ENCODE peak calls at places on chromosomes 5 and 9, in six cellular contexts. J is hepatocyte, T is aorta, S is dorsolateral prefrontal cortex, F is breast epithelium, U is cardiac muscle cell. A is an unnamed sample.

GRCh38 chr9:100206899-100207298 is 107.9 kb downstream of the INVS start:
- DNase-seq in S (no peak), T (no peak), U (no peak), J (no peak), F (no peak), A (no peak)

GRCh38 chr5:128632264-128632663 is 94.2 kb upstream of the FBN2 start:
- DNase-seq in U (no peak), S (no peak), T (no peak), F (no peak), J (no peak), A (no peak)

GRCh38 chr5:153770066-153770465 is 268.6 kb downstream of the FAM114A2 start:
- DNase-seq in T (no peak), S (no peak), J (no peak), U (no peak), F (no peak), A (no peak)

GRCh38 chr9:35906923-35907699 is 1.1 kb downstream of the HRCT1 start:
- DNase-seq in U (no peak), J (peak), F (no peak), S (no peak), T (peak), A (peak)

GRCh38 chr9:16267336-16268036 is 603.0 kb downstream of the BNC2 start:
- DNase-seq in T (no peak), J (peak), U (no peak), S (no peak), F (no peak), A (no peak)

GRCh38 chr9:89793551-89793950 is 188.7 kb downstream of the GADD45G start:
- DNase-seq in F (no peak), U (no peak), J (no peak), S (no peak), T (no peak), A (peak)

GRCh38 chr5:112604741-112605390 is 132.8 kb upstream of the APC start:
- DNase-seq in S (no peak), F (no peak), J (peak), U (peak), T (no peak), A (no peak)

GRCh38 chr5:82356808-82357671 is 78.9 kb upstream of the RPS23 start:
- DNase-seq in S (no peak), F (no peak), U (no peak), T (peak), J (peak), A (peak)

GRCh38 chr5:139473105-139473504 is 2.3 kb downstream of the SMIM33 start:
- DNase-seq in S (no peak), U (peak), T (no peak), F (no peak), J (no peak), A (no peak)

GRCh38 chr5:64497390-64497789 is 8.4 kb upstream of the RGS7BP start:
- DNase-seq in T (no peak), U (no peak), F (no peak), J (peak), S (no peak), A (no peak)

GRCh38 chr9:129183495-129184308 is 5.6 kb upstream of the IER5L start:
- DNase-seq in U (no peak), J (peak), S (no peak), F (no peak), T (no peak), A (no peak)

GRCh38 chr5:14121552-14121951 is 21.6 kb upstream of the TRIO start:
- DNase-seq in J (no peak), U (no peak), F (no peak), T (no peak), S (no peak), A (no peak)

GRCh38 chr5:61328791-61329617 is 3.1 kb upstream of the ZSWIM6 start:
- DNase-seq in F (no peak), U (no peak), T (no peak), S (no peak), J (no peak), A (no peak)

GRCh38 chr5:88269222-88269771 is 652 bp upstream of the TMEM161B start:
- DNase-seq in S (no peak), J (peak), U (no peak), F (no peak), T (no peak), A (no peak)

GRCh38 chr9:85040806-85041575 is 371.5 kb downstream of the NTRK2 start:
- DNase-seq in S (peak), F (no peak), J (no peak), T (no peak), U (no peak), A (no peak)

GRCh38 chr5:142432369-142432863 is 107.6 kb upstream of the SPRY4 start:
- DNase-seq in T (no peak), U (no peak), J (no peak), S (no peak), F (no peak), A (no peak)

GRCh38 chr5:10509593-10509992 is 54.3 kb upstream of the ANKRD33B start:
- DNase-seq in T (no peak), S (no peak), F (no peak), J (no peak), U (no peak), A (no peak)

GRCh38 chr9:81182421-81182820 is 506.9 kb downstream of the TLE1 start:
- DNase-seq in T (no peak), U (no peak), F (no peak), J (peak), S (no peak), A (no peak)

GRCh38 chr9:18297532-18297872 is 176.5 kb upstream of the ADAMTSL1 start:
- DNase-seq in J (no peak), U (no peak), S (no peak), T (no peak), F (no peak), A (no peak)

GRCh38 chr9:121906074-121906520 is 187.0 kb downstream of the TTLL11 start:
- DNase-seq in S (no peak), J (no peak), U (no peak), T (no peak), F (no peak), A (no peak)

GRCh38 chr5:127298036-127298429 is 7.4 kb downstream of the MEGF10 start:
- DNase-seq in F (no peak), J (no peak), T (no peak), U (no peak), S (no peak), A (no peak)

GRCh38 chr5:59893436-59894227 is at the start of gene PDE4D:
- DNase-seq in S (peak), U (peak), T (peak), F (peak), J (peak), A (peak)

GRCh38 chr9:89802809-89803355 is 198.1 kb downstream of the GADD45G start:
- DNase-seq in F (peak), S (no peak), T (peak), U (no peak), J (peak), A (peak)

GRCh38 chr9:72464819-72465218 is 56.6 kb upstream of the TMC1 start:
- DNase-seq in T (no peak), F (no peak), S (no peak), U (no peak), J (no peak), A (no peak)

GRCh38 chr9:114110180-114110579 is 11.1 kb upstream of the KIF12 start:
- DNase-seq in F (no peak), J (no peak), T (no peak), U (no peak), S (no peak), A (no peak)

GRCh38 chr5:54608423-54609085 is 91.0 kb downstream of the SNX18 start:
- DNase-seq in J (no peak), T (no peak), F (no peak), S (no peak), U (no peak), A (no peak)

GRCh38 chr5:143148461-143149170 is 254.9 kb downstream of the NR3C1 start:
- DNase-seq in T (no peak), U (no peak), S (no peak), F (no peak), J (peak), A (no peak)

GRCh38 chr9:126056312-126057021 is 270.2 kb upstream of the MVB12B start:
- DNase-seq in T (no peak), F (no peak), U (no peak), S (no peak), J (no peak), A (no peak)

GRCh38 chr5:9519537-9519936 is 26.3 kb downstream of the SEMA5A start:
- DNase-seq in F (no peak), J (no peak), T (peak), S (no peak), U (no peak), A (no peak)

GRCh38 chr5:12522116-12522515 is 617.9 kb upstream of the CTNND2 start:
- DNase-seq in U (no peak), F (no peak), T (no peak), S (no peak), J (no peak), A (no peak)

GRCh38 chr5:177162379-177162778 is 28.8 kb downstream of the NSD1 start:
- DNase-seq in S (no peak), F (no peak), U (no peak), J (no peak), T (no peak), A (no peak)

GRCh38 chr5:40682431-40683017 is 2.8 kb downstream of the PTGER4 start:
- DNase-seq in J (no peak), S (no peak), U (no peak), T (no peak), F (no peak), A (no peak)

GRCh38 chr9:133956520-133957076 is 35.5 kb downstream of the VAV2 start:
- DNase-seq in F (no peak), S (no peak), J (peak), T (peak), U (no peak), A (no peak)

GRCh38 chr9:98450486-98450885 is 195.0 kb upstream of the TBC1D2 start:
- DNase-seq in T (no peak), U (no peak), F (no peak), J (no peak), S (no peak), A (no peak)

GRCh38 chr9:109447329-109448076 is 50.6 kb downstream of the PTPN3 start:
- DNase-seq in S (no peak), T (no peak), U (no peak), J (no peak), F (no peak), A (no peak)

GRCh38 chr9:95494416-95495371 is 22.1 kb downstream of the PTCH1 start:
- DNase-seq in J (peak), U (no peak), T (no peak), F (no peak), S (peak), A (no peak)

GRCh38 chr5:73454379-73455036 is 5.9 kb upstream of the FOXD1 start:
- DNase-seq in T (no peak), J (peak), U (peak), F (no peak), S (no peak), A (no peak)

GRCh38 chr5:142798099-142798768 is 28.1 kb downstream of the ARHGAP26 start:
- DNase-seq in T (peak), S (no peak), U (no peak), F (no peak), J (no peak), A (no peak)

DNA sequence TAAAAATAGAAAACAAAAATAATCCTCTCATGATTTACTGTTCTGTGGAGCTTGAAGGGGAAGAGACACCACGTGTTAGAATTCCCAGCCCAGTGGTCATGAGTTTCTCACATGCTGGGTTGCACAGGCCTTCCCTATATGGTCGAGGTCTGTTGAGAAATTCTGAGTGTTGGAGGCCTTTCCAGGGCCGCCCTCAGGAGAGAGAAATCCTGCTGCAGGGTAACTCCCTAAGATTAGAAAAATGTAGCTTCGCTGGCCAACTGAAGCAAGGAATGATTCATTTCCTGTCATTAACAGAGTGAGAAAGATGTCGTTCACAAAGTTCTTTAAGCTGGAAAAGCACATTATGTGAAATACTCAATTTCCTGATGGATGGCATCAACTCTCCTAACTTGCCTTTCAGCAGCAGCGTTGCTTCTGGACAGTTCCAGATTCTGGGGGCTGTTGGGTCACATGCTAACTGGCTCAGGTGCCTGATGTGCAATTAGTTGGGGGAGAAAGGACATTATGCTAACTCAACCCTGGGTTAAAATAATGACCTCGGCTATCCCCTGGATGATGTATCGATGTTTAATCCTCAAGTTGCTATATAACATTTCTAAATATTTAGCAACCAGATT is 104.8 kb upstream of the CD180 start:
- DNase-seq in F (no peak), J (peak), T (peak), S (no peak), U (no peak), A (peak)
- H3K27ac ChIP-seq in F (peak), J (peak), T (peak), S (no peak), U (no peak), A (peak)

GRCh38 chr5:148966348-148966747 is 96.5 kb downstream of the SH3TC2 start:
- DNase-seq in J (no peak), U (no peak), F (no peak), T (no peak), S (no peak), A (no peak)
- H3K27ac ChIP-seq in J (peak), U (no peak), F (peak), T (peak), S (no peak), A (peak)

GRCh38 chr9:136022731-136023400 is 61.7 kb upstream of the UBAC1 start:
- DNase-seq in S (no peak), T (no peak), F (peak), J (no peak), U (no peak), A (no peak)
- H3K27ac ChIP-seq in S (no peak), T (no peak), F (no peak), J (no peak), U (no peak), A (no peak)

GRCh38 chr5:32027093-32027716 is 146.9 kb downstream of the GOLPH3 start:
- DNase-seq in U (no peak), F (no peak), J (no peak), T (no peak), S (peak), A (no peak)
- H3K27ac ChIP-seq in U (no peak), F (peak), J (peak), T (peak), S (peak), A (peak)

DNA sequence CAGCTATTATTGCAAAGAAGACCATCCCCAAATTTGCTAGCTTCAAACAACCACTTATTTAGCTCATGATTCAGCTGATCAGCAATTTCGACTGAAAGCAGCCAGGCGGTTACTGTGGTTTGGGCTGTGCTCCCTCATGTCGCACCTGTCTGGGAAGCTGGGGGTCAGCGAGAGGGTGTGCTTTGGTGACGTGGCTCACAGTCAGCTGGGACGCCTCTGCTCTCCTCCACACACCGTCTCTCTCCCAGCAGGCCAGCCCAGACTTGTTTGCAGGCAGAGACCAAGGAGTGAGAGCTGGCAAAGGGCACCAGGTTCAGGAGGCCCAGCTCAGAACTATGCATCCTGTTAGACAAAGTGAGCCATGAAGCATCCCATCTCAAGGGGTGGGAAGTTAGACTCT is 140.9 kb downstream of the SYK start:
- DNase-seq in J (no peak), T (no peak), S (no peak), F (no peak), U (no peak), A (no peak)
- H3K27ac ChIP-seq in J (no peak), T (no peak), S (no peak), F (no peak), U (no peak), A (no peak)

GRCh38 chr9:116189683-116190082 is 36.1 kb downstream of the PAPPA start:
- DNase-seq in J (peak), S (no peak), F (peak), U (no peak), T (no peak), A (no peak)
- H3K27ac ChIP-seq in J (peak), S (no peak), F (no peak), U (no peak), T (no peak), A (no peak)

GRCh38 chr5:56737918-56738606 is 77.3 kb upstream of the MAP3K1 start:
- DNase-seq in J (no peak), S (no peak), U (no peak), T (no peak), F (no peak), A (no peak)

GRCh38 chr5:56735845-56736641 is 79.3 kb upstream of the MAP3K1 start:
- DNase-seq in J (no peak), T (no peak), U (peak), F (no peak), S (no peak), A (no peak)

GRCh38 chr5:56734066-56734766 is 81.1 kb upstream of the MAP3K1 start:
- DNase-seq in J (no peak), S (no peak), T (no peak), U (no peak), F (no peak), A (no peak)

GRCh38 chr5:56740000-56740399 is 75.3 kb upstream of the MAP3K1 start:
- DNase-seq in F (no peak), S (no peak), J (no peak), T (no peak), U (no peak), A (no peak)

DNA sequence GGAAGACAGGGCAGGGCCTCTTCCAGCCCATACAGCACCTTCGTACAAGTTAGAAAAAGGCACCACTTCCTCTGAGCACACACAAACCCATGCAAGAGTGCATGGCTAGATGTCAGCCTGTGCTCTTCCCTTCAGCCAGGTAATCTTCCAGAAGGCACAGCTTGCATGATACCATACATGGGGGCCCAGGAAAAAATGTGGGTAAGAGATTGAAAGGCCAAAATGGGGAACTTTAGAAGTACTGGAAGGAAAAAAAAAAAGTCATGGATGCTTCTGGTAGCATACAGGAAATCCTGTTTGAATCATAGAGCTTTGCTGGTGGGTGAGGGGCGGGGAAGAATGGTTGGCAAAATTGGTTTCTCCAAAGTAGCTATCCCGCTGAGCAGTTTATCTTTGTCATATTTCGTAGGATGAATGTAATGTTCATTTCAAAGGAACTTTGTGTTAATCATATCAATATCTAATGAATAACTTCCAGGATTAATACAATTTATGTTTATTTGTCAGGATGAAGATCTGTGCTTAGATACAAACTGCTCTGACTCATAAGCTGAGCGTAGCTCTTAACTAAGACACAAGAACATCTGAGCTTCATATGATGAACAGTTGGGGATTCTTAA is 78.2 kb upstream of the MAP3K1 start:
- DNase-seq in U (no peak), T (no peak), S (no peak), F (no peak), J (no peak), A (no peak)
- H3K27ac ChIP-seq in U (peak), T (no peak), S (no peak), F (no peak), J (no peak), A (no peak)

DNA sequence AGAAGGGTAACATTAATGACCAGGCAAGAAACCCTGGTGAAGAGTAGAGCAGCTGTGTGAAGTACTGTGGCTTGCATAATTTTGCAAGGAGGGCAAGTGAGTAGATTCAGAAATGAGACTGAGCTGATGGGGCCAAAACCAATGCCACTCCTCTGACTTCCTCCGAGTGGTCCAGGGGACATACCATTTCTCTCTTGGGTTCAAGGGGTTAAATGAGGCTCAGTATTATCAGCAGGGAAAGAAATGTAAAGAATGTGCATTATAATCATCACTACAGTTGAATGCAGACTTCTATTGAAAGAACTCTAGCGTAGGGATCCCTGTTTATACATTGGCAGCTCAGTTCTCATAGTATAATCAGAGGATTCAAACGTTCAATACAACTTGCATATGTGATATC is 9.9 kb downstream of the POLR3G start:
- DNase-seq in S (no peak), T (no peak), F (no peak), U (no peak), J (no peak), A (no peak)
- H3K27ac ChIP-seq in S (no peak), T (no peak), F (no peak), U (no peak), J (no peak), A (no peak)

GRCh38 chr9:120366646-120367019 is 213.3 kb downstream of the CDK5RAP2 start:
- DNase-seq in U (no peak), F (no peak), S (no peak), J (peak), T (peak), A (no peak)
- H3K27ac ChIP-seq in U (no peak), F (no peak), S (no peak), J (peak), T (no peak), A (no peak)

DNA sequence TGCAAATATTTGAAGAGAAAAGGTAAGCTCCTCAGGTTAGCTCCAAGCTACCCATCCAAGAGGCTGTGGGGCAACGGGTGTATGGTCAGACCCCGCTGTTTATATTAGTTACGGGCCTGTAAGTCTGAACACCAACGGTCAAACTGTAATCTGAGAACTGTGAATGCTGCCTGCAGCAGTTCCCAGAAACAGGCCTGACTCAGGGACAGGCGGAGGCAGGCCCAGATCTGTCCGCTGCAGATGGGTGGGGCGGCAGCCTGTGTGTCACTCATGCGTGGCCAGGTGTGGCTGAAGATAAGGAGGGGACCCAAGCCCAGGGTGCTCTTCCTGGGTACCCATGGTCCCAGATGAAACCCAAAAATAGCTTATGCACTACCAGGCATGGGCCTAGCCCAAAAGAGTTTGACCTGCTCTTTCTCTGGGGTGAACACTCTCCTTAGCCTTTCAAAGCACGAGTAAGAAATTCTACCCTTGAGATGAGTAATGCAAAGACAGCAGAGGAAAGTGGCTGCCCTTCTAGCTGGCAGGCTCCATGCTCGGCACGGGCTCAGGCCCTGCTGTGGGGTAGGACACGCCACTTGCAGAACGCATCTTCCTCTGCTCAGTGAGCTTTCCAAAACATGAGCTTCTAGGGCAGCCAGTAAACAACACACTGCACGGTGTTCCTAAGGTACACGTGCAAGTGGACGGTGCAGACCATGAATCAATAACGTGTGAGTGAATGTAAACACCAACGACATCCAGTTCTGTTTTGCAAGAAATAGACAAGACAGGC is 9.1 kb downstream of the UBAC1 start:
- DNase-seq in T (no peak), U (peak), F (no peak), J (peak), S (no peak), A (no peak)
- H3K27ac ChIP-seq in T (no peak), U (no peak), F (peak), J (peak), S (no peak), A (peak)